ENCODE peak calls at places on chromosomes 7 and 10, in five cellular contexts. B, P, W, G and S are unnamed samples.
A peak's percentile ranks its signal among the peaks of the same experiment; 100 is the strongest.

GRCh38 chr10:66151346-66151745 is 774.5 kb upstream of the LRRTM3 start:
- DNase-seq in G (no peak), W (no peak), P (no peak), B (no peak), S (no peak)

GRCh38 chr7:5426226-5426475 is 2.5 kb upstream of the TNRC18 start:
- DNase-seq in G (peak; percentile 87), P (no peak), B (no peak), W (no peak), S (no peak)

GRCh38 chr7:78221961-78222751 is 423.6 kb downstream of the PHTF2 start:
- DNase-seq in W (no peak), G (peak; percentile 94), B (no peak), P (no peak), S (no peak)

GRCh38 chr7:16918288-16918895 is 36.6 kb upstream of the AGR3 start:
- DNase-seq in W (no peak), G (peak; percentile 36), B (peak; percentile 47), P (peak; percentile 48), S (no peak)

GRCh38 chr7:39749177-39749576 is 125.8 kb downstream of the RALA start:
- DNase-seq in P (no peak), G (peak; percentile 55), W (no peak), B (peak; percentile 75), S (no peak)

GRCh38 chr10:46555713-46556514 is 544 bp downstream of the GPRIN2 start:
- DNase-seq in P (peak; percentile 68), G (no peak), W (peak; percentile 1), B (no peak), S (no peak)

GRCh38 chr10:28284126-28284525 is 18.7 kb downstream of the MPP7 start:
- DNase-seq in W (no peak), B (no peak), G (no peak), P (no peak), S (no peak)

GRCh38 chr7:46900312-46901263 is 681.3 kb downstream of the TNS3 start:
- DNase-seq in G (no peak), B (no peak), P (no peak), W (no peak), S (no peak)

GRCh38 chr10:101014966-101015581 is 15.5 kb downstream of the LZTS2 start:
- DNase-seq in P (no peak), B (peak; percentile 63), W (no peak), G (peak; percentile 88), S (no peak)

GRCh38 chr10:91605968-91606367 is 26.9 kb downstream of the PPP1R3C start:
- DNase-seq in P (no peak), G (no peak), B (no peak), W (no peak), S (no peak)

GRCh38 chr7:33744293-33744692 is 161.0 kb upstream of the BMPER start:
- DNase-seq in P (no peak), B (peak; percentile 47), W (no peak), G (no peak), S (no peak)